ENCODE peak calls at places on chromosome 7, in seven cellular contexts. P is HTR-8/SVneo; I is AG04449; R is naive thymus-derived CD8-positive, alpha-beta T cell; A is GM12891; T is AG08396; D is AG08395. U is an unnamed sample.

GRCh38 chr7:20395494-20395893 is 64.8 kb downstream of the ITGB8 start:
- DNase-seq in A (no peak), P (no peak), I (no peak), D (no peak), R (no peak), T (no peak), U (no peak)

GRCh38 chr7:46747222-46747621 is 826.1 kb upstream of the IGFBP3 start:
- DNase-seq in T (no peak), I (no peak), P (no peak), D (no peak), R (no peak), A (no peak), U (no peak)

GRCh38 chr7:158809596-158809995 is 19.7 kb downstream of the ESYT2 start:
- DNase-seq in A (no peak), P (no peak), D (no peak), R (no peak), T (no peak), I (no peak), U (no peak)

GRCh38 chr7:2864999-2865670 is 21.0 kb upstream of the GNA12 start:
- DNase-seq in A (peak; percentile 63), T (peak; percentile 76), P (peak; percentile 86), D (peak; percentile 77), I (no peak), R (peak; percentile 56), U (no peak)

GRCh38 chr7:12706900-12707536 is 19.6 kb downstream of the ARL4A start:
- DNase-seq in T (peak; percentile 23), D (no peak), P (peak; percentile 17), I (no peak), R (no peak), A (no peak), U (no peak)

GRCh38 chr7:28083159-28083997 is 97.2 kb downstream of the JAZF1 start:
- DNase-seq in A (no peak), D (peak; percentile 58), I (peak; percentile 66), P (no peak), R (no peak), T (no peak), U (peak; percentile 23)

GRCh38 chr7:41118490-41118889 is 584.4 kb downstream of the INHBA start:
- DNase-seq in P (no peak), T (no peak), D (no peak), I (no peak), R (no peak), A (no peak), U (no peak)

GRCh38 chr7:43758029-43758860 is at the start of gene BLVRA:
- DNase-seq in I (no peak), D (peak; percentile 79), T (peak; percentile 91), R (peak; percentile 50), P (peak; percentile 71), A (peak; percentile 67), U (peak; percentile 87)

GRCh38 chr7:102068846-102069245 is 217.8 kb upstream of the SH2B2 start:
- DNase-seq in A (no peak), R (no peak), I (no peak), P (no peak), D (no peak), T (no peak), U (no peak)

GRCh38 chr7:31075006-31075405 is 22.9 kb downstream of the ADCYAP1R1 start:
- DNase-seq in T (no peak), D (no peak), P (no peak), R (no peak), A (no peak), I (no peak), U (peak; percentile 22)

GRCh38 chr7:27462575-27463270 is 200.0 kb downstream of the HIBADH start:
- DNase-seq in D (no peak), R (no peak), T (no peak), A (no peak), P (peak; percentile 51), I (no peak), U (peak; percentile 68)

GRCh38 chr7:35624299-35625186 is 70.4 kb downstream of the HERPUD2 start:
- DNase-seq in I (no peak), T (peak; percentile 49), P (peak; percentile 57), R (peak; percentile 11), D (peak; percentile 70), A (peak; percentile 37), U (no peak)

GRCh38 chr7:146346096-146346495 is 229.5 kb downstream of the CNTNAP2 start:
- DNase-seq in P (no peak), I (no peak), A (no peak), T (no peak), R (no peak), D (no peak), U (no peak)

GRCh38 chr7:4102231-4102841 is 579.8 kb upstream of the FOXK1 start:
- DNase-seq in T (no peak), R (no peak), I (no peak), D (no peak), A (no peak), P (no peak), U (no peak)

U was measured in Right ventricle myocardium inferior.